ENCODE peak calls at places on chromosomes 12 and 14, in four cellular contexts. D is A549, J is K562, E is GM12878. M is an unnamed sample.

GRCh38 chr12:47704719-47705118 is 1.1 kb downstream of the RPAP3 start:
- DNase-seq in E (no peak), J (no peak), D (no peak), M (no peak)

GRCh38 chr14:90627478-90627877 is 188.8 kb downstream of the TTC7B start:
- DNase-seq in J (no peak), E (no peak), D (no peak), M (no peak)

GRCh38 chr14:85618978-85619377 is 89.0 kb downstream of the FLRT2 start:
- DNase-seq in D (no peak), J (no peak), E (no peak), M (no peak)

GRCh38 chr12:11836282-11836963 is 186.9 kb downstream of the ETV6 start:
- DNase-seq in E (peak; percentile 99), D (no peak), J (no peak), M (no peak)

GRCh38 chr12:27198036-27198435 is 46.0 kb upstream of the STK38L start:
- DNase-seq in D (no peak), J (no peak), E (no peak), M (peak; percentile 70)

GRCh38 chr12:90773526-90773925 is 181.4 kb downstream of the CCER1 start:
- DNase-seq in D (no peak), E (no peak), J (no peak), M (no peak)

GRCh38 chr14:20606902-20607242 is 15.7 kb upstream of the RNASE12 start:
- DNase-seq in E (no peak), D (no peak), J (no peak), M (no peak)

GRCh38 chr12:13379531-13379930 is 183.0 kb downstream of the EMP1 start:
- DNase-seq in E (no peak), J (no peak), D (no peak), M (no peak)

GRCh38 chr12:124236651-124237050 is 58.2 kb upstream of the RFLNA start:
- DNase-seq in D (no peak), E (no peak), J (no peak), M (peak; percentile 63)

GRCh38 chr14:70782361-70782760 is 27.0 kb downstream of the MAP3K9 start:
- DNase-seq in E (no peak), D (no peak), J (no peak), M (peak; percentile 35)

GRCh38 chr14:64232095-64232830 is 61.9 kb downstream of the ESR2 start:
- DNase-seq in J (no peak), D (no peak), E (peak; percentile 88), M (peak; percentile 96)

GRCh38 chr14:103867523-103867953 is 20.2 kb upstream of the PPP1R13B start:
- DNase-seq in D (no peak), J (no peak), E (no peak), M (no peak)

GRCh38 chr14:89451229-89451628 is 34.2 kb upstream of the FOXN3 start:
- DNase-seq in D (no peak), J (no peak), E (no peak), M (no peak)

GRCh38 chr12:28941248-28941647 is 207.8 kb upstream of the FAR2 start:
- DNase-seq in D (no peak), J (no peak), E (no peak), M (peak; percentile 30)

GRCh38 chr14:96121660-96122395 is 82.7 kb downstream of the C14orf132 start:
- DNase-seq in J (no peak), E (no peak), D (no peak), M (peak; percentile 94)

GRCh38 chr14:21069388-21070082 is 569 bp upstream of the ARHGEF40 start:
- DNase-seq in J (no peak), D (peak; percentile 19), E (no peak), M (peak; percentile 29)

GRCh38 chr12:44972746-44973421 is 78.0 kb downstream of the DBX2 start:
- DNase-seq in E (no peak), D (peak; percentile 18), J (no peak), M (no peak)

GRCh38 chr14:68784298-68784910 is 8.5 kb downstream of the ZFP36L1 start:
- DNase-seq in J (no peak), D (peak; percentile 91), E (no peak), M (no peak)

GRCh38 chr12:96466939-96467751 is 22.2 kb upstream of the CFAP54 start:
- DNase-seq in J (no peak), E (no peak), D (no peak), M (peak; percentile 71)

GRCh38 chr12:50032516-50033316 is 7.4 kb upstream of the RACGAP1 start:
- DNase-seq in J (peak; percentile 46), D (no peak), E (no peak), M (no peak)

DNA sequence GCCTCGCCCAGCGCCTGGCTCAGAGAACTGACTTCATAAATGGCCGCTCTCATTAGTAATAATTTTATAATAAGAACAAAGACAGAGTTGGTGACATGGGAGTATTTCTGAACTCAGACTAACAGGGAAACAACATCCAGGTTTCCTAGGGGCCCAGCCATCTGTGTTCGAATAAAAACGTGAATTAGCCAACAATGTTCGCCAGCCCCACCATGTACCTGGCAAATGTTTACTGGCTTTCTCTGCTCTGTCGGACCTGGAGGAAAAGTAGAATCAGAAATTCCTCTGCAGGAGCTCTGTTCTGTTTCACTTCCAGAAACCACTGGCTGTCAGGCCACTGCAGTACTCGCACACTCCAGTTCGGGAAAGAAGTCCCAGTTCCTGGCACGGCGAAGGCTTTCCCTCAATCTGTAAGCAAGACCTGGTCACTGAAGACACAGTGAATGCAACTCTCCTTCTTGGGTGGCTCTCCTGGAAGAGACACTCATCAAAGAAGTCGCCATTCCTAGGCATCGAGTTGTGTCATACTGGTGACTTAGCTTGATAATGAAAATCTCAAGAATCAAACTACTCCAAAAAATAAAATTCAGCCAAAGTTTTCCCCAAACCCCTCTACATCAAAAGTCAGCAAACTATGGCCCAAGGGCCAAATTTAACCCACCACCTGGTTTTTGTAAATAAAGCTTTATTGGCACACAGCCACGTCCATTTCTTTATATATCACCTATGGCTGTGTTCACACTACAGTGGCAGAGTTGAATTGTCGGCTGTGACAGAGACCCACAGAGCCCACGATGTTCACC is 189.4 kb upstream of the DIO3 start:
- DNase-seq in D (no peak), E (no peak), J (no peak), M (no peak)
- TF ChIP-seq BHLHE40 in D (no peak), E (no peak), J (no peak), M (no peak)

GRCh38 chr12:130401703-130402102 is 64.0 kb downstream of the PIWIL1 start:
- DNase-seq in E (no peak), D (peak; percentile 8), J (no peak), M (no peak)
- TF ChIP-seq ELK1 in E (no peak), D (no peak), J (no peak), M (no peak)

GRCh38 chr12:120137833-120138232 is 21.3 kb upstream of the RAB35 start:
- DNase-seq in D (no peak), E (no peak), J (no peak), M (no peak)
- TF ChIP-seq BHLHE40 in D (no peak), E (no peak), J (no peak), M (no peak)

GRCh38 chr14:106442857-106443256 is 916.5 kb downstream of the TMEM121 start:
- DNase-seq in J (no peak), D (no peak), E (no peak), M (no peak)
- TF ChIP-seq ELK1 in J (no peak), D (no peak), E (no peak), M (no peak)

GRCh38 chr12:122423258-122424165 is 1.0 kb upstream of the CLIP1 start:
- DNase-seq in D (no peak), J (no peak), E (no peak), M (peak; percentile 62)
- TF ChIP-seq BHLHE40 in D (no peak), J (no peak), E (no peak), M (no peak)

GRCh38 chr14:92651106-92651792 is 97.2 kb downstream of the LGMN start:
- DNase-seq in E (peak; percentile 76), D (no peak), J (no peak), M (no peak)

GRCh38 chr14:92653162-92653651 is 95.2 kb downstream of the LGMN start:
- DNase-seq in J (no peak), E (no peak), D (no peak), M (no peak)

GRCh38 chr14:92652413-92653151 is 95.8 kb downstream of the LGMN start:
- DNase-seq in D (no peak), E (no peak), J (no peak), M (no peak)

GRCh38 chr14:92650581-92651105 is 97.8 kb downstream of the LGMN start:
- DNase-seq in J (no peak), E (no peak), D (no peak), M (no peak)

GRCh38 chr14:92651793-92652382 is 96.5 kb downstream of the LGMN start:
- DNase-seq in D (no peak), J (no peak), E (no peak), M (no peak)
- TF ChIP-seq ELK1 in D (no peak), J (no peak), E (no peak), M (no peak)

GRCh38 chr12:89733579-89734201 is 25.1 kb upstream of the ATP2B1 start:
- DNase-seq in D (no peak), E (no peak), J (no peak), M (peak; percentile 90)

GRCh38 chr12:89731064-89731463 is 22.4 kb upstream of the ATP2B1 start:
- DNase-seq in J (no peak), D (no peak), E (no peak), M (peak; percentile 35)

GRCh38 chr12:89732511-89732910 is 23.9 kb upstream of the ATP2B1 start:
- DNase-seq in J (no peak), D (no peak), E (no peak), M (no peak)

GRCh38 chr12:89730060-89730459 is 21.4 kb upstream of the ATP2B1 start:
- DNase-seq in D (no peak), E (no peak), J (no peak), M (no peak)

GRCh38 chr12:89731614-89732013 is 23.0 kb upstream of the ATP2B1 start:
- DNase-seq in J (no peak), D (no peak), E (no peak), M (peak; percentile 82)
- TF ChIP-seq BHLHE40 in J (no peak), D (no peak), E (no peak), M (peak; percentile 90)